ENCODE peak calls at places on chromosomes 11 and 22, in seven cellular contexts. O is left ventricle myocardium inferior, J is mammary epithelial cell, H is fibroblast of villous mesenchyme, A is A549, K is fibroblast of mammary gland, G is body of pancreas. E is an unnamed sample.

GRCh38 chr22:33328789-33329296 is 270.7 kb upstream of the SYN3 start:
- DNase-seq in O (no peak), J (peak; percentile 87), H (peak; percentile 9), A (peak; percentile 47), K (peak; percentile 66), G (no peak), E (peak; percentile 12)

GRCh38 chr22:32695451-32695891 is 106.0 kb upstream of the TIMP3 start:
- DNase-seq in O (no peak), J (peak; percentile 69), H (peak; percentile 91), A (peak; percentile 44), K (peak; percentile 98), G (no peak), E (peak; percentile 40)

GRCh38 chr11:94757037-94757681 is 11.0 kb upstream of the AMOTL1 start:
- DNase-seq in O (no peak), J (no peak), H (no peak), A (no peak), K (no peak), G (no peak), E (no peak)

GRCh38 chr11:111798279-111798678 is 32.1 kb upstream of the PPP2R1B start:
- DNase-seq in O (no peak), J (no peak), H (no peak), A (no peak), K (no peak), G (no peak), E (no peak)

GRCh38 chr11:62727007-62727832 is at the start of gene HNRNPUL2:
- DNase-seq in O (peak; percentile 99), J (peak; percentile 99), H (peak; percentile 99), A (peak; percentile 97), K (peak; percentile 99), G (peak; percentile 99), E (peak; percentile 100)

GRCh38 chr11:101860694-101861371 is 54.0 kb upstream of the CEP126 start:
- DNase-seq in O (no peak), J (peak; percentile 36), H (peak; percentile 68), A (peak; percentile 37), K (peak; percentile 73), G (peak; percentile 38), E (peak; percentile 93)

GRCh38 chr11:77821349-77821851 is 456 bp downstream of the AAMDC start:
- DNase-seq in O (peak; percentile 21), J (peak; percentile 33), H (peak; percentile 52), A (peak; percentile 18), K (peak; percentile 39), G (peak; percentile 13), E (peak; percentile 70)

GRCh38 chr22:49780992-49781782 is 46.5 kb downstream of the BRD1 start:
- DNase-seq in O (peak; percentile 12), J (no peak), H (peak; percentile 30), A (no peak), K (no peak), G (no peak), E (no peak)

GRCh38 chr11:68257477-68258362 is 14.1 kb downstream of the C11orf24 start:
- DNase-seq in O (peak; percentile 97), J (peak; percentile 75), H (peak; percentile 93), A (peak; percentile 84), K (peak; percentile 90), G (peak; percentile 100), E (peak; percentile 97)

GRCh38 chr22:48942698-48943566 is 884.7 kb downstream of the BRD1 start:
- DNase-seq in O (no peak), J (no peak), H (no peak), A (no peak), K (no peak), G (no peak), E (no peak)

GRCh38 chr11:8086571-8086970 is 5.6 kb downstream of the TUB start:
- DNase-seq in O (no peak), J (no peak), H (no peak), A (no peak), K (no peak), G (no peak), E (no peak)

GRCh38 chr11:110951609-110952008 is 239.4 kb upstream of the ARHGAP20 start:
- DNase-seq in O (no peak), J (no peak), H (no peak), A (no peak), K (no peak), G (no peak), E (no peak)

GRCh38 chr11:122197055-122197987 is 81.3 kb upstream of the BLID start:
- DNase-seq in O (no peak), J (peak; percentile 96), H (peak; percentile 95), A (peak; percentile 87), K (peak; percentile 99), G (no peak), E (peak; percentile 97)

GRCh38 chr11:19218801-19219460 is 17.1 kb upstream of the CSRP3 start:
- DNase-seq in O (peak; percentile 40), J (no peak), H (peak; percentile 11), A (no peak), K (peak; percentile 33), G (no peak), E (peak; percentile 5)

DNA sequence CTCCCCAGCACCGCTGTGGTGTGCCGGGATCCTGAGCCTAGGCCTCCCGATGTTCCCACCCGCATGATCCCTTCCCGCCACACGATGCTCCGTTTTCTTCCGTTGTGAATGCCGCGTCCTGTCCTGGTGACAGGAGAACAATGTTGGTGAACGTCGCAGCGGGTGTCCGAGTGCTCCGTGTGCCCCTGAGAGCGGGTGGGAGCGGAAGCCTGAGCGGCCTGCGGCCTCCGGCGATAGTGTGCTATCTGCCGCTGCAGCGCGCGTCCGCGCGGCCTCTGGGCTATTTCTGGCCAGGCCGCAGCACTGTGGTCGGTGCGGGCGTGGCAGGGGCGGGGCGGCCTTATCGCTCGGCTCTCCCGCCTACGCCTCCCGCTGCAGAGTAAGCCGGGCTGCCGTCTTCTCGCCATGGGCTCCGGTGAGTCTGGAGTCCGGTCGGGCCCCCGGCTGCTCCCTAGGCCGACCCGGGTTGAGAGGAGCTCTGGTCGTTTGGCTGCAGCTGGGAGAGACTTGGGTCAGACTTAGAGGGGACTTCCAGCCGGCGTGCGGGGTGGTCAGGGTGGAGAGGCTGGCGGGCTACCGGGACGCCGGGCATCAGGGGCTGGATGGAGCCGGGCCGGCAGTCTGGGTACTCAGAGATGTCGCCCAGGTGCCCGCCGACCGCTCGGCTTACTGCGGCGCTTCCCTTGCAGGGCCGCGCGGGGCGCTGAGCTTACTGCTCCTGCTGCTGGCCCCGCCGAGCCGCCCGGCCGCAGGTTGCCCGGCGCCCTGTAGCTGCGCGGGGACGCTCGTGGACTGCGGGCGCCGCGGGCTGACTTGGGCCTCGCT is at the start of gene GP1BB:
- DNase-seq in O (peak; percentile 67), J (no peak), H (no peak), A (no peak), K (no peak), G (peak; percentile 60), E (no peak)
- H3K4me3 ChIP-seq in O (peak within 1 kb of the TSS; percentile 62), J (no peak within 1 kb of the TSS), H (no peak within 1 kb of the TSS), A (peak within 1 kb of the TSS; percentile 20), K (no peak within 1 kb of the TSS), G (no peak within 1 kb of the TSS), E (no peak within 1 kb of the TSS)

GRCh38 chr22:17159504-17159951 is 451 bp upstream of the HDHD5 start:
- DNase-seq in O (peak; percentile 43), J (peak; percentile 64), H (peak; percentile 38), A (peak; percentile 13), K (peak; percentile 56), G (peak; percentile 58), E (peak; percentile 35)

GRCh38 chr22:17157714-17158113 is 1.4 kb downstream of the HDHD5 start:
- DNase-seq in O (no peak), J (no peak), H (no peak), A (no peak), K (no peak), G (no peak), E (no peak)

GRCh38 chr22:17158176-17158567 is 905 bp downstream of the HDHD5 start:
- DNase-seq in O (no peak), J (no peak), H (no peak), A (no peak), K (no peak), G (no peak), E (no peak)

GRCh38 chr22:17155941-17156340 is 3.1 kb downstream of the HDHD5 start:
- DNase-seq in O (no peak), J (no peak), H (no peak), A (no peak), K (no peak), G (no peak), E (no peak)

GRCh38 chr22:17158568-17159503 is at the start of gene HDHD5:
- DNase-seq in O (peak; percentile 94), J (peak; percentile 89), H (peak; percentile 87), A (peak; percentile 66), K (peak; percentile 75), G (peak; percentile 92), E (peak; percentile 94)
- H3K4me3 ChIP-seq in O (peak within 1 kb of the TSS; percentile 89), J (peak within 1 kb of the TSS; percentile 46), H (peak within 1 kb of the TSS; percentile 72), A (peak within 1 kb of the TSS; percentile 90), K (peak within 1 kb of the TSS; percentile 65), G (peak within 1 kb of the TSS; percentile 71), E (peak within 1 kb of the TSS; percentile 89)

GRCh38 chr11:63998558-63999348 is 12.5 kb downstream of the OTUB1 start:
- DNase-seq in O (peak; percentile 38), J (peak; percentile 54), H (no peak), A (no peak), K (no peak), G (no peak), E (no peak)

GRCh38 chr11:63999349-64000025 is 13.2 kb downstream of the OTUB1 start:
- DNase-seq in O (peak; percentile 53), J (peak; percentile 89), H (no peak), A (no peak), K (peak; percentile 70), G (peak; percentile 45), E (peak; percentile 22)

GRCh38 chr11:63996512-63996911 is 10.3 kb downstream of the OTUB1 start:
- DNase-seq in O (no peak), J (no peak), H (no peak), A (no peak), K (no peak), G (no peak), E (no peak)

GRCh38 chr11:63997104-63997700 is 11.0 kb downstream of the OTUB1 start:
- DNase-seq in O (no peak), J (no peak), H (no peak), A (no peak), K (no peak), G (no peak), E (no peak)

DNA sequence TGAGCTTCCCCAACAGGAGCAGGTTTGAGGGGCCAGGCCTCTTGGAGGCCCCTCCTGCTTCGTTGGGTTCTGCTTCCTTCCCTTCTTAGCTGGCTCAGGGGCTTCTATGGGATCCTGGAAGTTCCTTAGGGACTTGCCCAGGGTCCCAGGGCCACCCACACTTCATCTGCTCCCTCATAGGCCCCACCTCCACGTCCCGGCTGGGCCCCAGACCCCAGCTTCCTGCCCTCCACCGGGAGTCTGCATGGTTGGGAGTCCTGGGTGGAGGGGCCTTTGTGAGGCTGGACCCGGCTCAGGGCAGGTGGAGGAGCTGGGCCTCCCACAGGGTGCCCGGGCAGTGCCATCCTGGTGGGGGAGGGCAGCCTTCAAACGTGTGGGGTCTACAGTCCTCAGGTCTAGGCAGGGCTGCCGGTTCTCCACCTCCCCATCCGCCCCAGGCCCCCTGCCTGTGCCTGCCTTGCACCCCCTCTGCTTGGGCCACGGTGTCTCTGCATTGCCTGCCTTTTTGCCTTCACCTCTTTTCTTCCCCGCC is 11.6 kb downstream of the OTUB1 start:
- DNase-seq in O (no peak), J (no peak), H (no peak), A (no peak), K (no peak), G (no peak), E (no peak)
- H3K4me3 ChIP-seq in O (no peak overlapping the region), J (no peak overlapping the region), H (no peak overlapping the region), A (no peak overlapping the region), K (no peak overlapping the region), G (no peak overlapping the region), E (no peak overlapping the region)

DNA sequence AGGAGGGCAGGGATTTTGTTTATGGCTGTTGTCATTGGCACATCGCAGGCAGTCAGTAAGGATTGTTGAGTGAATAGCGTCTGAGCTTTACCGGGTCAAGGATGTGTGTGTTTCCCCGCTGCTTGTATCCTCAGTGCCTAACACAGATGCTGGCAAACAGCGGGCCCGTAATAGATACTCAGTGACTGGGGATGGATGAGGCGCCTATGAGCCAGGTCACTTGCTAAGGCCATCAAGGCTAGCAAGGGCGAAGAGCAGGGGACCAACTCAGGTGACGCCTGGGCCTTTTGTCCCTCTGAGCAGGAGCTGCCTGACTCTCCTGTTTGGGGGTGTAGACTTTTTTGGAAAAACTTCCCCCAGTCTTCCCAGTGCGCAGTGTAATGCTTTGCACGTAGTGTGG is 118.1 kb downstream of the HIPK3 start:
- DNase-seq in O (no peak), J (no peak), H (no peak), A (no peak), K (no peak), G (no peak), E (no peak)
- H3K4me3 ChIP-seq in O (peak overlapping the region; percentile 65), J (peak overlapping the region; percentile 18), H (peak overlapping the region; percentile 51), A (peak overlapping the region; percentile 68), K (peak overlapping the region; percentile 52), G (no peak overlapping the region), E (peak overlapping the region; percentile 86)